ENCODE peak calls at places on chromosomes 5 and 9, in five cellular contexts. F is ureter, Z is T-helper 2 cell, P is NT2/D1, B is head of caudate nucleus. G is an unnamed sample.

GRCh38 chr5:154970759-154971158 is 29.9 kb downstream of the MRPL22 start:
- DNase-seq in F (no peak), Z (no peak), P (no peak), B (no peak), G (no peak)

GRCh38 chr5:78594946-78595921 is 53.3 kb downstream of the LHFPL2 start:
- DNase-seq in F (peak), Z (no peak), P (no peak), B (no peak), G (no peak)

GRCh38 chr9:130548103-130548502 is 31.3 kb upstream of the FUBP3 start:
- DNase-seq in F (no peak), Z (no peak), P (no peak), B (no peak), G (no peak)

GRCh38 chr9:87504938-87505337 is 7.3 kb downstream of the DAPK1 start:
- DNase-seq in F (no peak), Z (no peak), P (no peak), B (no peak), G (no peak)

GRCh38 chr5:16574789-16575785 is 41.7 kb downstream of the RETREG1 start:
- DNase-seq in F (no peak), Z (no peak), P (peak), B (peak), G (no peak)

GRCh38 chr5:53095931-53096525 is 13.5 kb downstream of the MOCS2 start:
- DNase-seq in F (peak), Z (peak), P (peak), B (peak), G (peak)

GRCh38 chr5:132260714-132261615 is 3.5 kb downstream of the PDLIM4 start:
- DNase-seq in F (peak), Z (no peak), P (no peak), B (peak), G (peak)

GRCh38 chr9:37302277-37302676 is 120.2 kb upstream of the GRHPR start:
- DNase-seq in F (no peak), Z (peak), P (no peak), B (no peak), G (no peak)

GRCh38 chr5:198941-199820 is 7.9 kb downstream of the LRRC14B start:
- DNase-seq in F (no peak), Z (no peak), P (no peak), B (no peak), G (no peak)

GRCh38 chr5:56159521-56159947 is 73.6 kb downstream of the ANKRD55 start:
- DNase-seq in F (peak), Z (no peak), P (no peak), B (no peak), G (no peak)

GRCh38 chr5:78162253-78162862 is 132.1 kb downstream of the AP3B1 start:
- DNase-seq in F (no peak), Z (peak), P (peak), B (no peak), G (no peak)

GRCh38 chr5:137265457-137265856 is 233.7 kb downstream of the SPOCK1 start:
- DNase-seq in F (no peak), Z (no peak), P (no peak), B (no peak), G (no peak)

GRCh38 chr5:25357605-25358004 is 712.8 kb upstream of the CDH10 start:
- DNase-seq in F (no peak), Z (no peak), P (no peak), B (no peak), G (no peak)

GRCh38 chr5:57221049-57221568 is 47.2 kb downstream of the GPBP1 start:
- DNase-seq in F (no peak), Z (peak), P (peak), B (no peak), G (no peak)

GRCh38 chr5:143008032-143008431 is 237.9 kb downstream of the ARHGAP26 start:
- DNase-seq in F (no peak), Z (no peak), P (no peak), B (no peak), G (no peak)

GRCh38 chr9:76215066-76215465 is 179.2 kb downstream of the RFK start:
- DNase-seq in F (no peak), Z (no peak), P (no peak), B (no peak), G (no peak)

GRCh38 chr5:170533383-170533782 is 29.6 kb downstream of the KCNIP1 start:
- DNase-seq in F (no peak), Z (no peak), P (no peak), B (no peak), G (no peak)

GRCh38 chr9:12956805-12957204 is 182.0 kb downstream of the LURAP1L start:
- DNase-seq in F (no peak), Z (no peak), P (no peak), B (no peak), G (no peak)

GRCh38 chr5:135546912-135547311 is 11.1 kb upstream of the NEUROG1 start:
- DNase-seq in F (no peak), Z (no peak), P (no peak), B (no peak), G (no peak)

GRCh38 chr9:87505869-87506678 is 8.4 kb downstream of the DAPK1 start:
- DNase-seq in F (no peak), Z (no peak), P (no peak), B (no peak), G (no peak)

GRCh38 chr5:179953934-179954833 is 46.5 kb upstream of the TBC1D9B start:
- DNase-seq in F (no peak), Z (no peak), P (no peak), B (no peak), G (no peak)

GRCh38 chr5:86968311-86968753 is 299.4 kb upstream of the RASA1 start:
- DNase-seq in F (no peak), Z (peak), P (no peak), B (peak), G (no peak)

GRCh38 chr5:88881566-88881965 is 1.4 kb downstream of the MEF2C start:
- DNase-seq in F (no peak), Z (no peak), P (no peak), B (no peak), G (no peak)

GRCh38 chr5:8399471-8399870 is 530.5 kb downstream of the MTRR start:
- DNase-seq in F (no peak), Z (no peak), P (no peak), B (no peak), G (no peak)